ENCODE peak calls at places on chromosomes 3 and 15, in nine cellular contexts. One of them, this sample, is unnamed.

GRCh38 chr15:93608643-93609148 is 519.7 kb upstream of the RGMA start:
- DNase-seq in left colon: no peak
- DNase-seq in hepatocyte: no peak
- DNase-seq in lower leg skin: no peak
- DNase-seq in CD8-positive, alpha-beta memory T cell: no peak
- DNase-seq in substantia nigra: no peak
- DNase-seq in RWPE1: no peak
- DNase-seq in effector CD4-positive, alpha-beta T cell: no peak
- DNase-seq in NCI-H774: no peak
- DNase-seq in this sample: no peak

GRCh38 chr3:113697192-113698090 is 999 bp upstream of the USF3 start:
- DNase-seq in left colon: peak
- DNase-seq in hepatocyte: peak
- DNase-seq in lower leg skin: peak
- DNase-seq in CD8-positive, alpha-beta memory T cell: peak
- DNase-seq in substantia nigra: no peak
- DNase-seq in RWPE1: peak
- DNase-seq in effector CD4-positive, alpha-beta T cell: peak
- DNase-seq in NCI-H774: no peak
- DNase-seq in this sample: no peak

GRCh38 chr3:57053122-57053521 is 7.3 kb upstream of the SPATA12 start:
- DNase-seq in left colon: no peak
- DNase-seq in hepatocyte: no peak
- DNase-seq in lower leg skin: no peak
- DNase-seq in CD8-positive, alpha-beta memory T cell: no peak
- DNase-seq in substantia nigra: no peak
- DNase-seq in RWPE1: no peak
- DNase-seq in effector CD4-positive, alpha-beta T cell: no peak
- DNase-seq in NCI-H774: no peak
- DNase-seq in this sample: no peak

GRCh38 chr3:47377186-47377585 is 3.6 kb upstream of the PTPN23 start:
- DNase-seq in left colon: no peak
- DNase-seq in hepatocyte: no peak
- DNase-seq in lower leg skin: no peak
- DNase-seq in CD8-positive, alpha-beta memory T cell: no peak
- DNase-seq in substantia nigra: no peak
- DNase-seq in RWPE1: no peak
- DNase-seq in effector CD4-positive, alpha-beta T cell: no peak
- DNase-seq in NCI-H774: no peak
- DNase-seq in this sample: no peak

GRCh38 chr15:83283813-83284562 is 476 bp downstream of the BNC1 start:
- DNase-seq in left colon: no peak
- DNase-seq in hepatocyte: peak
- DNase-seq in lower leg skin: no peak
- DNase-seq in CD8-positive, alpha-beta memory T cell: no peak
- DNase-seq in substantia nigra: no peak
- DNase-seq in RWPE1: peak
- DNase-seq in effector CD4-positive, alpha-beta T cell: no peak
- DNase-seq in NCI-H774: no peak
- DNase-seq in this sample: no peak

GRCh38 chr3:16928386-16929132 is 43.8 kb downstream of the PLCL2 start:
- DNase-seq in left colon: no peak
- DNase-seq in hepatocyte: no peak
- DNase-seq in lower leg skin: no peak
- DNase-seq in CD8-positive, alpha-beta memory T cell: no peak
- DNase-seq in substantia nigra: no peak
- DNase-seq in RWPE1: no peak
- DNase-seq in effector CD4-positive, alpha-beta T cell: no peak
- DNase-seq in NCI-H774: no peak
- DNase-seq in this sample: no peak

GRCh38 chr3:107172411-107172810 is 204.8 kb upstream of the CCDC54 start:
- DNase-seq in left colon: no peak
- DNase-seq in hepatocyte: no peak
- DNase-seq in lower leg skin: no peak
- DNase-seq in CD8-positive, alpha-beta memory T cell: no peak
- DNase-seq in substantia nigra: no peak
- DNase-seq in RWPE1: no peak
- DNase-seq in effector CD4-positive, alpha-beta T cell: no peak
- DNase-seq in NCI-H774: no peak
- DNase-seq in this sample: no peak

GRCh38 chr15:36877294-36877693 is 223.1 kb downstream of the MEIS2 start:
- DNase-seq in left colon: no peak
- DNase-seq in hepatocyte: no peak
- DNase-seq in lower leg skin: no peak
- DNase-seq in CD8-positive, alpha-beta memory T cell: no peak
- DNase-seq in substantia nigra: no peak
- DNase-seq in RWPE1: no peak
- DNase-seq in effector CD4-positive, alpha-beta T cell: no peak
- DNase-seq in NCI-H774: no peak
- DNase-seq in this sample: no peak

GRCh38 chr3:150365132-150365604 is 42.9 kb upstream of the TSC22D2 start:
- DNase-seq in left colon: no peak
- DNase-seq in hepatocyte: no peak
- DNase-seq in lower leg skin: no peak
- DNase-seq in CD8-positive, alpha-beta memory T cell: no peak
- DNase-seq in substantia nigra: no peak
- DNase-seq in RWPE1: no peak
- DNase-seq in effector CD4-positive, alpha-beta T cell: no peak
- DNase-seq in NCI-H774: no peak
- DNase-seq in this sample: no peak